ENCODE peak calls at places on chromosomes 3 and 15, in nine cellular contexts. One of them, this sample, is unnamed.

GRCh38 chr3:32321095-32321835 is 70.4 kb upstream of the CMTM7 start:
- DNase-seq in HFFc6: no peak
- DNase-seq in mesothelial cell of epicardium: no peak
- DNase-seq in fibroblast of the aortic adventitia: no peak
- DNase-seq in uterus: no peak
- DNase-seq in fibroblast of lung: no peak
- DNase-seq in astrocyte of the spinal cord: peak
- DNase-seq in endothelial cell: peak
- DNase-seq in heart left ventricle: no peak
- DNase-seq in this sample: no peak

GRCh38 chr15:73982251-73982962 is 9.7 kb downstream of the STOML1 start:
- DNase-seq in fibroblast of lung: peak
- DNase-seq in heart left ventricle: peak
- DNase-seq in mesothelial cell of epicardium: no peak
- DNase-seq in uterus: peak
- DNase-seq in HFFc6: peak
- DNase-seq in endothelial cell: no peak
- DNase-seq in fibroblast of the aortic adventitia: peak
- DNase-seq in astrocyte of the spinal cord: peak
- DNase-seq in this sample: peak

GRCh38 chr15:35565901-35566300 is 19.9 kb upstream of the DPH6 start:
- DNase-seq in endothelial cell: no peak
- DNase-seq in mesothelial cell of epicardium: no peak
- DNase-seq in heart left ventricle: no peak
- DNase-seq in astrocyte of the spinal cord: no peak
- DNase-seq in fibroblast of lung: no peak
- DNase-seq in uterus: no peak
- DNase-seq in HFFc6: no peak
- DNase-seq in fibroblast of the aortic adventitia: no peak
- DNase-seq in this sample: no peak

GRCh38 chr15:91779960-91780359 is 73.5 kb upstream of the SLCO3A1 start:
- DNase-seq in heart left ventricle: no peak
- DNase-seq in fibroblast of the aortic adventitia: no peak
- DNase-seq in fibroblast of lung: no peak
- DNase-seq in uterus: no peak
- DNase-seq in mesothelial cell of epicardium: no peak
- DNase-seq in astrocyte of the spinal cord: no peak
- DNase-seq in endothelial cell: no peak
- DNase-seq in HFFc6: no peak
- DNase-seq in this sample: no peak

GRCh38 chr15:56537881-56538280 is 72.9 kb upstream of the MNS1 start:
- DNase-seq in heart left ventricle: peak
- DNase-seq in astrocyte of the spinal cord: no peak
- DNase-seq in fibroblast of the aortic adventitia: no peak
- DNase-seq in uterus: no peak
- DNase-seq in HFFc6: no peak
- DNase-seq in mesothelial cell of epicardium: no peak
- DNase-seq in fibroblast of lung: no peak
- DNase-seq in endothelial cell: no peak
- DNase-seq in this sample: no peak

GRCh38 chr3:61847784-61848462 is 286.6 kb downstream of the PTPRG start:
- DNase-seq in astrocyte of the spinal cord: peak
- DNase-seq in uterus: peak
- DNase-seq in fibroblast of lung: peak
- DNase-seq in endothelial cell: no peak
- DNase-seq in mesothelial cell of epicardium: no peak
- DNase-seq in heart left ventricle: peak
- DNase-seq in fibroblast of the aortic adventitia: peak
- DNase-seq in HFFc6: peak
- DNase-seq in this sample: peak

GRCh38 chr3:104428526-104428925 is 938.2 kb upstream of the ALCAM start:
- DNase-seq in endothelial cell: no peak
- DNase-seq in heart left ventricle: no peak
- DNase-seq in fibroblast of the aortic adventitia: no peak
- DNase-seq in uterus: no peak
- DNase-seq in astrocyte of the spinal cord: no peak
- DNase-seq in HFFc6: no peak
- DNase-seq in fibroblast of lung: no peak
- DNase-seq in mesothelial cell of epicardium: no peak
- DNase-seq in this sample: no peak

GRCh38 chr3:168155207-168155785 is 59.6 kb upstream of the GOLIM4 start:
- DNase-seq in fibroblast of the aortic adventitia: no peak
- DNase-seq in uterus: no peak
- DNase-seq in astrocyte of the spinal cord: no peak
- DNase-seq in mesothelial cell of epicardium: no peak
- DNase-seq in HFFc6: no peak
- DNase-seq in endothelial cell: no peak
- DNase-seq in fibroblast of lung: no peak
- DNase-seq in heart left ventricle: no peak
- DNase-seq in this sample: no peak

GRCh38 chr15:65062061-65062460 is 5.7 kb downstream of the RASL12 start:
- DNase-seq in HFFc6: no peak
- DNase-seq in astrocyte of the spinal cord: no peak
- DNase-seq in endothelial cell: no peak
- DNase-seq in fibroblast of lung: no peak
- DNase-seq in mesothelial cell of epicardium: no peak
- DNase-seq in heart left ventricle: no peak
- DNase-seq in fibroblast of the aortic adventitia: no peak
- DNase-seq in uterus: no peak
- DNase-seq in this sample: no peak

GRCh38 chr15:71600237-71600636 is 210.1 kb upstream of the NR2E3 start:
- DNase-seq in HFFc6: no peak
- DNase-seq in mesothelial cell of epicardium: no peak
- DNase-seq in endothelial cell: no peak
- DNase-seq in fibroblast of the aortic adventitia: no peak
- DNase-seq in fibroblast of lung: no peak
- DNase-seq in uterus: no peak
- DNase-seq in heart left ventricle: no peak
- DNase-seq in astrocyte of the spinal cord: no peak
- DNase-seq in this sample: no peak

GRCh38 chr3:9405756-9406155 is 8.3 kb downstream of the SETD5 start:
- DNase-seq in uterus: no peak
- DNase-seq in fibroblast of lung: no peak
- DNase-seq in heart left ventricle: no peak
- DNase-seq in mesothelial cell of epicardium: no peak
- DNase-seq in fibroblast of the aortic adventitia: no peak
- DNase-seq in astrocyte of the spinal cord: no peak
- DNase-seq in endothelial cell: no peak
- DNase-seq in HFFc6: no peak
- DNase-seq in this sample: no peak

GRCh38 chr3:9408061-9408460 is 10.6 kb downstream of the SETD5 start:
- DNase-seq in endothelial cell: no peak
- DNase-seq in fibroblast of the aortic adventitia: no peak
- DNase-seq in HFFc6: no peak
- DNase-seq in astrocyte of the spinal cord: no peak
- DNase-seq in heart left ventricle: no peak
- DNase-seq in fibroblast of lung: no peak
- DNase-seq in uterus: no peak
- DNase-seq in mesothelial cell of epicardium: no peak
- DNase-seq in this sample: no peak

GRCh38 chr3:9408546-9408945 is 11.1 kb downstream of the SETD5 start:
- DNase-seq in fibroblast of the aortic adventitia: no peak
- DNase-seq in mesothelial cell of epicardium: no peak
- DNase-seq in fibroblast of lung: no peak
- DNase-seq in heart left ventricle: no peak
- DNase-seq in astrocyte of the spinal cord: no peak
- DNase-seq in HFFc6: no peak
- DNase-seq in uterus: no peak
- DNase-seq in endothelial cell: no peak
- DNase-seq in this sample: no peak

GRCh38 chr3:9404680-9405079 is 7.3 kb downstream of the SETD5 start:
- DNase-seq in fibroblast of lung: no peak
- DNase-seq in uterus: no peak
- DNase-seq in endothelial cell: peak
- DNase-seq in heart left ventricle: no peak
- DNase-seq in HFFc6: no peak
- DNase-seq in mesothelial cell of epicardium: no peak
- DNase-seq in astrocyte of the spinal cord: no peak
- DNase-seq in fibroblast of the aortic adventitia: no peak
- DNase-seq in this sample: no peak

DNA sequence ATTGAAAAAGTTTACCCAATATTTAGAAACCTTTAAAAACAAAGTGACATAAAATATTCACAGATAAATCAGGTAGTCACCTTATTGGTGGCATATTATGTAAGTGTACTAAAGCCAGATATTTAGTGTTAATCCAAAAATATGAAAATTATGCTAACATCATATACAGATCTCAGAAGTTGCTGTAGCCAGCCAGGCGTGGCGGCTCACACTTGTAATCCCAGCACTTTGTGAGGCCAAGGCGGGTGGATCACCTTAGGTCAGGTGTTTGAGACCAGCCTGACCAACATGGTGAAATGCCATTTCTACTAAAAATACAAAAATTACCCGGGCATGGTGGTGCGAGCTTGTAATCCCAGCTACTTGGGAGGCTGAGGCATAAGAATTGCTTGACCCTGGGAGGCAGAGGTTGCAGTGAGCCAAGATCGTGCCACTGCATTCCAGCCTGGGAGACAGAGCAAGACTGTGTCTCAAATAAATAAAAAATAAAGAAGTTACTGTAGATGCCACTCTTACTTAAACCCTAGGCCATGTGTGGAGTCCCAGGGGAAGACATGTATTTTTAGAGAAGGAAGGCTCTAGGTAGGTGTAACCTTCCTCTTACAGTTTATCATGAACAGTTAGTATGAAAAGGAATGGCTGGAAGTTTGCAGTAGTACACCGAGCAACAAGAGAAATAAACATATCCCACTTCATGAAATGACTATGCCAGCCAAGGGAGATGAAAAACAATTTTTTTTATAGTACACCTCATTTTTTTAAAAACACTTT is 9.6 kb downstream of the SETD5 start:
- DNase-seq in fibroblast of the aortic adventitia: no peak
- DNase-seq in uterus: no peak
- DNase-seq in HFFc6: no peak
- DNase-seq in astrocyte of the spinal cord: no peak
- DNase-seq in heart left ventricle: no peak
- DNase-seq in mesothelial cell of epicardium: no peak
- DNase-seq in fibroblast of lung: no peak
- DNase-seq in endothelial cell: no peak
- DNase-seq in this sample: no peak
- TF ChIP-seq CTCF in fibroblast of the aortic adventitia: no peak
- TF ChIP-seq CTCF in uterus: no peak
- TF ChIP-seq CTCF in HFFc6: no peak
- TF ChIP-seq CTCF in astrocyte of the spinal cord: no peak
- TF ChIP-seq CTCF in heart left ventricle: no peak
- TF ChIP-seq CTCF in mesothelial cell of epicardium: no peak
- TF ChIP-seq CTCF in fibroblast of lung: no peak
- TF ChIP-seq CTCF in endothelial cell: no peak
- TF ChIP-seq CTCF in this sample: no peak

DNA sequence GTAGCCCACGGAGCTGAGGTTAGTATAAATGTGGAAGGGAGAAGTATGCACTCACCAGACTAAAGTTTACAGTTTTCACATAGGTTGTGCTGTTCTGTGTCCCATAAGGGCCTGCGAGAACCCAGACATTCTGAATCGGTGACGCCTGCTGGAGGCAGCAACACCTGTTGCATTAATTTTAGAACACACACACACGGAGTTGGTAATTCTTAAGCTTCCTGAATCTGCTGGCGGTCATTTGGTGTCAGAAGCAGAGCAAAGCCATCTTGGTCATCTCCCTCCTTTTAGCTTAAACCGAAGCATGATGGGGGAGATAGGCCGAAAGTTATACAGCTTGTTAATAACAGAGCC is 41.1 kb upstream of the AP3B2 start:
- DNase-seq in heart left ventricle: no peak
- DNase-seq in HFFc6: peak
- DNase-seq in astrocyte of the spinal cord: peak
- DNase-seq in endothelial cell: peak
- DNase-seq in fibroblast of the aortic adventitia: no peak
- DNase-seq in mesothelial cell of epicardium: no peak
- DNase-seq in fibroblast of lung: peak
- DNase-seq in uterus: no peak
- DNase-seq in this sample: no peak
- TF ChIP-seq CTCF in heart left ventricle: no peak
- TF ChIP-seq CTCF in HFFc6: no peak
- TF ChIP-seq CTCF in astrocyte of the spinal cord: no peak
- TF ChIP-seq CTCF in endothelial cell: no peak
- TF ChIP-seq CTCF in fibroblast of the aortic adventitia: no peak
- TF ChIP-seq CTCF in mesothelial cell of epicardium: no peak
- TF ChIP-seq CTCF in fibroblast of lung: peak
- TF ChIP-seq CTCF in uterus: no peak
- TF ChIP-seq CTCF in this sample: no peak

GRCh38 chr3:160950954-160951353 is 154.2 kb downstream of the B3GALNT1 start:
- DNase-seq in endothelial cell: no peak
- DNase-seq in fibroblast of the aortic adventitia: no peak
- DNase-seq in HFFc6: no peak
- DNase-seq in fibroblast of lung: no peak
- DNase-seq in heart left ventricle: no peak
- DNase-seq in uterus: no peak
- DNase-seq in astrocyte of the spinal cord: no peak
- DNase-seq in mesothelial cell of epicardium: no peak
- DNase-seq in this sample: no peak

GRCh38 chr3:160951677-160952487 is 153.3 kb downstream of the B3GALNT1 start:
- DNase-seq in fibroblast of lung: no peak
- DNase-seq in fibroblast of the aortic adventitia: no peak
- DNase-seq in heart left ventricle: no peak
- DNase-seq in uterus: no peak
- DNase-seq in endothelial cell: no peak
- DNase-seq in mesothelial cell of epicardium: no peak
- DNase-seq in HFFc6: no peak
- DNase-seq in astrocyte of the spinal cord: no peak
- DNase-seq in this sample: no peak

GRCh38 chr3:160953681-160954080 is 151.5 kb downstream of the B3GALNT1 start:
- DNase-seq in HFFc6: no peak
- DNase-seq in heart left ventricle: no peak
- DNase-seq in fibroblast of the aortic adventitia: no peak
- DNase-seq in mesothelial cell of epicardium: no peak
- DNase-seq in astrocyte of the spinal cord: peak
- DNase-seq in uterus: no peak
- DNase-seq in endothelial cell: no peak
- DNase-seq in fibroblast of lung: no peak
- DNase-seq in this sample: no peak

DNA sequence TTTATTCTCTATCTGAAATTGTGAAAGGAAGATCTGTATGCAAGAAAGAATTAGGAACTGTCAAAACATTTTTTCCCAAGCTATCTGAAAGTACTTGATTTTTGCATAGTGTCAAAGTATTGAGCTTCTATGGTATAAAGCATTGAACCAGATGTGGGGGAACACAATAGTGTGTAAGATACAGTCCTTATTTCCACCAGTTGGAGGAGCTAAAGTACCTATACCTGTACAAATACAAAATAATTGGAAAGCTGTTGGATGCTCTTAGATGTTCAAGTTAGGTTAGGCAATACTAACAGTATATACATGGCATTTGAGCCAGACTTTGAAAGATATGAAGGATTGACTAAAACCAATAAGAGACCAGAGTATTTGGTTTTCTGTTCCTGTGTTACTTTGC is 148.4 kb downstream of the B3GALNT1 start:
- DNase-seq in heart left ventricle: no peak
- DNase-seq in astrocyte of the spinal cord: peak
- DNase-seq in fibroblast of lung: peak
- DNase-seq in HFFc6: no peak
- DNase-seq in endothelial cell: no peak
- DNase-seq in fibroblast of the aortic adventitia: peak
- DNase-seq in mesothelial cell of epicardium: no peak
- DNase-seq in uterus: no peak
- DNase-seq in this sample: no peak
- TF ChIP-seq CTCF in heart left ventricle: peak
- TF ChIP-seq CTCF in astrocyte of the spinal cord: peak
- TF ChIP-seq CTCF in fibroblast of lung: peak
- TF ChIP-seq CTCF in HFFc6: peak
- TF ChIP-seq CTCF in endothelial cell: no peak
- TF ChIP-seq CTCF in fibroblast of the aortic adventitia: peak
- TF ChIP-seq CTCF in mesothelial cell of epicardium: no peak
- TF ChIP-seq CTCF in uterus: no peak
- TF ChIP-seq CTCF in this sample: no peak

GRCh38 chr3:13528217-13528801 is 20.6 kb upstream of the FBLN2 start:
- DNase-seq in endothelial cell: peak
- DNase-seq in astrocyte of the spinal cord: no peak
- DNase-seq in uterus: no peak
- DNase-seq in heart left ventricle: peak
- DNase-seq in HFFc6: no peak
- DNase-seq in fibroblast of lung: no peak
- DNase-seq in fibroblast of the aortic adventitia: peak
- DNase-seq in mesothelial cell of epicardium: no peak
- DNase-seq in this sample: no peak
- TF ChIP-seq CTCF in endothelial cell: peak
- TF ChIP-seq CTCF in astrocyte of the spinal cord: peak
- TF ChIP-seq CTCF in uterus: no peak
- TF ChIP-seq CTCF in heart left ventricle: peak
- TF ChIP-seq CTCF in HFFc6: peak
- TF ChIP-seq CTCF in fibroblast of lung: peak
- TF ChIP-seq CTCF in fibroblast of the aortic adventitia: peak
- TF ChIP-seq CTCF in mesothelial cell of epicardium: peak
- TF ChIP-seq CTCF in this sample: no peak

This sample was measured in coronary artery.